ENCODE peak calls at places on chromosome 19, in ten cellular contexts. F is stimulated activated CD8-positive, alpha-beta memory T cell treated with anti-CD3 and anti-CD28 coated beads, Interleukin-15, amount 100 ng/mL, for 48 hours; A is mammary epithelial cell; I is stimulated activated CD4-positive, alpha-beta T cell treated with anti-CD3 and anti-CD28 coated beads, Interleukin-2, amount 100 ng/mL, for 48 hours; Z is AG09309; K is ELR; X is HTR-8/SVneo; N is substantia nigra; Q is endothelial cell; H is RPMI8226. S is an unnamed sample.

GRCh38 chr19:38134538-38135149 is 89.4 kb downstream of the DPF1 start:
- DNase-seq in X (no peak), N (no peak), H (peak), Q (peak), F (no peak), A (peak), Z (no peak), I (peak), K (peak), S (no peak)

GRCh38 chr19:18746393-18747167 is 44.5 kb downstream of the COMP start:
- DNase-seq in Q (peak), A (no peak), I (no peak), Z (no peak), K (no peak), H (no peak), N (no peak), X (no peak), F (no peak), S (no peak)

GRCh38 chr19:33749016-33749415 is 47.7 kb upstream of the KCTD15 start:
- DNase-seq in K (no peak), H (no peak), Z (no peak), N (no peak), F (no peak), Q (no peak), X (no peak), A (no peak), I (no peak), S (no peak)

GRCh38 chr19:47886010-47886559 is at the start of gene SULT2A1:
- DNase-seq in Z (no peak), X (no peak), Q (no peak), A (no peak), I (no peak), N (no peak), K (no peak), H (no peak), F (no peak), S (no peak)

GRCh38 chr19:6065685-6066365 is 44.5 kb downstream of the RFX2 start:
- DNase-seq in F (peak), Q (peak), Z (no peak), X (no peak), H (no peak), I (peak), K (no peak), N (no peak), A (no peak), S (no peak)

GRCh38 chr19:46471116-46471733 is at the start of gene PNMA8A:
- DNase-seq in F (no peak), Q (peak), H (no peak), X (no peak), I (no peak), A (no peak), N (peak), Z (no peak), K (peak), S (no peak)

GRCh38 chr19:38665950-38666661 is 18.7 kb downstream of the ACTN4 start:
- DNase-seq in I (no peak), H (no peak), K (peak), A (no peak), F (no peak), Z (no peak), X (no peak), N (no peak), Q (peak), S (no peak)

GRCh38 chr19:39607561-39607960 is 5.2 kb downstream of the LGALS13 start:
- DNase-seq in F (no peak), I (no peak), Z (no peak), Q (no peak), N (no peak), A (no peak), K (no peak), H (no peak), X (no peak), S (no peak)

GRCh38 chr19:52897149-52897935 is at the start of gene ZNF320:
- DNase-seq in K (peak), N (peak), Q (peak), Z (peak), F (peak), X (peak), H (peak), I (peak), A (peak), S (peak)

GRCh38 chr19:55460670-55461258 is 678 bp downstream of the ISOC2 start:
- DNase-seq in Z (peak), F (peak), A (peak), K (peak), I (no peak), H (peak), X (peak), N (no peak), Q (peak), S (no peak)

GRCh38 chr19:57099199-57099661 is 20.6 kb upstream of the USP29 start:
- DNase-seq in I (peak), K (peak), N (peak), H (peak), A (peak), X (peak), F (peak), Q (peak), Z (peak), S (peak)

GRCh38 chr19:5809469-5809868 is 4.6 kb downstream of the NRTN start:
- DNase-seq in X (no peak), F (no peak), Z (no peak), I (no peak), Q (no peak), H (no peak), K (no peak), N (no peak), A (no peak), S (no peak)

S was measured in mesenteric fat pad.